ENCODE peak calls at places on chromosome 13, in ten cellular contexts. R is lung, P is neural progenitor cell, N is IMR-90, X is neural crest cell, O is K562, J is SK-N-SH, U is GM06990, A is astrocyte of the spinal cord, W is prostate gland. B is an unnamed sample.

GRCh38 chr13:45595968-45596367 is 19.6 kb downstream of the ERICH6B start:
- DNase-seq in R (no peak), P (peak), N (no peak), X (no peak), O (no peak), J (no peak), U (no peak), A (no peak), W (no peak), B (no peak)

GRCh38 chr13:97810152-97810551 is 143.3 kb upstream of the IPO5 start:
- DNase-seq in R (no peak), P (peak), N (peak), X (no peak), O (no peak), J (peak), U (no peak), A (peak), W (no peak), B (no peak)

GRCh38 chr13:26300140-26300539 is 46.2 kb downstream of the CDK8 start:
- DNase-seq in R (no peak), P (no peak), N (peak), X (no peak), O (peak), J (no peak), U (no peak), A (peak), W (no peak), B (no peak)

GRCh38 chr13:44031555-44031954 is 151.9 kb downstream of the LACC1 start:
- DNase-seq in R (no peak), P (no peak), N (no peak), X (no peak), O (no peak), J (no peak), U (no peak), A (no peak), W (no peak), B (no peak)

GRCh38 chr13:67827992-67828391 is 597.9 kb upstream of the PCDH9 start:
- DNase-seq in R (no peak), P (no peak), N (no peak), X (no peak), O (no peak), J (no peak), U (no peak), A (peak), W (no peak), B (no peak)

GRCh38 chr13:27000686-27001085 is 170.9 kb downstream of the USP12 start:
- DNase-seq in R (no peak), P (no peak), N (no peak), X (no peak), O (no peak), J (no peak), U (no peak), A (no peak), W (no peak), B (no peak)

GRCh38 chr13:113654591-113655357 is 3.2 kb downstream of the ATP4B start:
- DNase-seq in R (no peak), P (no peak), N (no peak), X (no peak), O (no peak), J (no peak), U (no peak), A (no peak), W (no peak), B (no peak)

GRCh38 chr13:110493161-110493593 is 68.3 kb downstream of the RAB20 start:
- DNase-seq in R (no peak), P (no peak), N (no peak), X (no peak), O (no peak), J (no peak), U (no peak), A (no peak), W (no peak), B (no peak)

GRCh38 chr13:63942372-63942771 is 2526.7 kb upstream of the PCDH20 start:
- DNase-seq in R (no peak), P (no peak), N (peak), X (no peak), O (no peak), J (no peak), U (no peak), A (no peak), W (no peak), B (no peak)

GRCh38 chr13:23985846-23986245 is 88.5 kb upstream of the C1QTNF9B start:
- DNase-seq in R (no peak), P (no peak), N (no peak), X (no peak), O (no peak), J (no peak), U (no peak), A (no peak), W (no peak), B (no peak)

GRCh38 chr13:103406967-103407366 is 340.8 kb upstream of the SLC10A2 start:
- DNase-seq in R (no peak), P (no peak), N (no peak), X (no peak), O (no peak), J (no peak), U (no peak), A (no peak), W (no peak), B (no peak)

GRCh38 chr13:99688776-99689175 is 187.5 kb downstream of the TM9SF2 start:
- DNase-seq in R (no peak), P (no peak), N (no peak), X (no peak), O (no peak), J (no peak), U (no peak), A (no peak), W (no peak), B (no peak)

GRCh38 chr13:92097337-92097903 is 699.0 kb downstream of the GPC5 start:
- DNase-seq in R (no peak), P (no peak), N (no peak), X (no peak), O (no peak), J (no peak), U (no peak), A (no peak), W (no peak), B (no peak)

GRCh38 chr13:111216166-111216960 is 101.3 kb downstream of the ARHGEF7 start:
- DNase-seq in R (no peak), P (peak), N (peak), X (no peak), O (peak), J (peak), U (no peak), A (peak), W (no peak), B (peak)

GRCh38 chr13:45781553-45782326 is 69.8 kb downstream of the SIAH3 start:
- DNase-seq in R (no peak), P (no peak), N (no peak), X (no peak), O (no peak), J (peak), U (no peak), A (peak), W (no peak), B (no peak)

GRCh38 chr13:90205911-90206310 is 1141.6 kb upstream of the MIR17HG start:
- DNase-seq in R (no peak), P (no peak), N (no peak), X (no peak), O (no peak), J (no peak), U (no peak), A (no peak), W (no peak), B (no peak)

GRCh38 chr13:42539670-42540069 is 34.3 kb upstream of the TNFSF11 start:
- DNase-seq in R (no peak), P (no peak), N (no peak), X (no peak), O (no peak), J (no peak), U (no peak), A (peak), W (no peak), B (no peak)

GRCh38 chr13:27636624-27637288 is 15.1 kb downstream of the POLR1D start:
- DNase-seq in R (no peak), P (no peak), N (peak), X (no peak), O (no peak), J (no peak), U (no peak), A (peak), W (no peak), B (no peak)

GRCh38 chr13:36297600-36298338 is at the start of gene CCDC169:
- DNase-seq in R (peak), P (peak), N (peak), X (peak), O (peak), J (peak), U (peak), A (peak), W (peak), B (peak)

GRCh38 chr13:78061806-78062205 is 143.2 kb upstream of the EDNRB start:
- DNase-seq in R (no peak), P (no peak), N (no peak), X (no peak), O (no peak), J (no peak), U (no peak), A (no peak), W (no peak), B (no peak)

GRCh38 chr13:66994097-66994496 is 236.0 kb downstream of the PCDH9 start:
- DNase-seq in R (peak), P (peak), N (peak), X (peak), O (peak), J (peak), U (no peak), A (peak), W (no peak), B (peak)

GRCh38 chr13:34506796-34507195 is 435.3 kb upstream of the NBEA start:
- DNase-seq in R (no peak), P (peak), N (no peak), X (no peak), O (no peak), J (no peak), U (no peak), A (no peak), W (no peak), B (no peak)

GRCh38 chr13:89486065-89486464 is 1814.9 kb downstream of the SLITRK5 start:
- DNase-seq in R (no peak), P (no peak), N (no peak), X (no peak), O (no peak), J (peak), U (no peak), A (no peak), W (no peak), B (no peak)

GRCh38 chr13:106990594-106990993 is 422.7 kb upstream of the ARGLU1 start:
- DNase-seq in R (no peak), P (no peak), N (peak), X (no peak), O (no peak), J (no peak), U (no peak), A (no peak), W (no peak), B (no peak)

GRCh38 chr13:114027046-114027760 is 53.3 kb upstream of the C13orf46 start:
- DNase-seq in R (no peak), P (no peak), N (peak), X (no peak), O (no peak), J (no peak), U (no peak), A (peak), W (no peak), B (no peak)

GRCh38 chr13:64556391-64556790 is 2673.7 kb downstream of the PCDH9 start:
- DNase-seq in R (no peak), P (no peak), N (peak), X (no peak), O (no peak), J (no peak), U (no peak), A (peak), W (no peak), B (no peak)

GRCh38 chr13:75550159-75550567 is 572 bp downstream of the UCHL3 start:
- DNase-seq in R (peak), P (peak), N (peak), X (no peak), O (peak), J (peak), U (no peak), A (peak), W (peak), B (peak)

GRCh38 chr13:99740261-99740979 is 231.1 kb downstream of the ZIC5 start:
- DNase-seq in R (no peak), P (no peak), N (no peak), X (no peak), O (no peak), J (peak), U (no peak), A (no peak), W (no peak), B (no peak)

GRCh38 chr13:43005460-43006236 is 13.6 kb upstream of the EPSTI1 start:
- DNase-seq in R (no peak), P (no peak), N (peak), X (no peak), O (no peak), J (no peak), U (no peak), A (peak), W (no peak), B (no peak)

GRCh38 chr13:53782400-53783030 is 753.9 kb downstream of the OLFM4 start:
- DNase-seq in R (no peak), P (peak), N (peak), X (peak), O (peak), J (peak), U (no peak), A (peak), W (peak), B (peak)

GRCh38 chr13:110359840-110360301 is 52.8 kb downstream of the COL4A2 start:
- DNase-seq in R (no peak), P (no peak), N (peak), X (no peak), O (no peak), J (no peak), U (no peak), A (peak), W (no peak), B (no peak)

GRCh38 chr13:110005563-110005962 is 219.2 kb upstream of the IRS2 start:
- DNase-seq in R (no peak), P (no peak), N (no peak), X (no peak), O (no peak), J (no peak), U (no peak), A (no peak), W (no peak), B (no peak)

GRCh38 chr13:111938743-111939142 is 128.2 kb upstream of the SOX1 start:
- DNase-seq in R (no peak), P (no peak), N (no peak), X (no peak), O (no peak), J (no peak), U (no peak), A (no peak), W (no peak), B (no peak)

GRCh38 chr13:51912091-51912490 is 50.3 kb downstream of the CCDC70 start:
- DNase-seq in R (no peak), P (no peak), N (no peak), X (no peak), O (no peak), J (no peak), U (no peak), A (no peak), W (peak), B (no peak)
- TF ChIP-seq CTCF in R (no peak), P (no peak), N (no peak), X (no peak), O (no peak), J (no peak), U (no peak), A (no peak), W (no peak), B (no peak)

DNA sequence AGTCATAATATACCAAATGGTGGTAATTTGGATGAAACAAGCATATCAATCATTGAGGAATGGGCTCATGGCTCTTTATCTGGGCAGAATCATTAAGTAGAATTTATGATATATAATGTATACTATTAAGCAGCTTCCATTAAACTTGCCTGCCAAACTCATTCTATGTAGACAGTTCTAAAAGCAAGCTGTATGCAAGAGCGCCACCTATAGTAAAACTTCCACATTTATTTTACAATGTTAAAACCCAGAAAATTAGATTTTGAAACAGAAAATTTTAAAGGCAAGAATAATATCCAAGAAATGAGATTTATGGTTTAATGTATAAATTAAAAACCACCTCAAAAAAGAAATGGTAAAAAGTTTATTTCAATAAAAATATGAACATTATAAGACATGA is 161.5 kb downstream of the MZT1 start:
- DNase-seq in R (no peak), P (peak), N (peak), X (no peak), O (peak), J (peak), U (no peak), A (peak), W (no peak), B (peak)
- TF ChIP-seq CTCF in R (peak), P (peak), N (peak), X (peak), O (peak), J (peak), U (peak), A (peak), W (no peak), B (no peak)

GRCh38 chr13:101298517-101298916 is 117.8 kb downstream of the NALCN start:
- DNase-seq in R (no peak), P (no peak), N (no peak), X (no peak), O (no peak), J (no peak), U (no peak), A (no peak), W (no peak), B (no peak)
- TF ChIP-seq CTCF in R (no peak), P (no peak), N (no peak), X (no peak), O (no peak), J (no peak), U (no peak), A (no peak), W (no peak), B (no peak)

DNA sequence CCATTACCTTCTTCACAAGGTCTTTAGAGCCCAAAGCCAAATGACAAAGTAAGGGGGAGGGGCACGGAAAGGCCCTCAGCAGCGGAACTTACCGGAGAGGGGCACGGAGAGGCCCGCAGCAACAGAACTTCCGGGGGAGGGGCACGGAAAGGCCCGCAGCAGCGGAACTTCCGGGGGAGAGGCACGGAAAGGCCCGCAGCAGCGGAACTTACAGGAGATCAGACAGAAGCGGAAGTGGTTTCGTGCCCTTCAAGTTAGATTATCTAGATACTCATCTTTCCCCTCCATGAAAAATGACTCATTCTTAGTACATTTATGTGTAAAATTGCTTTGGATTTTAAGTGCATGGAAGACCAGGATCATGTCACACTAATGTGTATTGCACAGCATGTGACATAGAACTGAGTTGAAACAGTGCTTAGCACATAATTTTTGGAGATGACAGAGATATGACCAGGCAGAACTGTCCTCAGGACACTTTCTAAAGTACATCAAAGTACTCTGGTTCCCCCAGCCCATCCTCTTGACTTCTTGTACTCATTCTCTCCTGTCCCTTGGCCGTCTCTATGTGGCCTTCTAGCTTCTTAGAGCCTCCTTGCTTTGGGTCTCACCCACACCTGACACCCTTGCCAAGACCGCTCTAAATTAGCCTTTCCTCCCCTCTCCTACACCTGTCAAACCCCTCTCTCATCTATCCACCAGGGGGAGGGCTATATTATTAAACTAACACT is 25.7 kb upstream of the TPTE2 start:
- DNase-seq in R (peak), P (no peak), N (peak), X (no peak), O (peak), J (peak), U (peak), A (peak), W (no peak), B (peak)
- TF ChIP-seq CTCF in R (no peak), P (no peak), N (no peak), X (no peak), O (no peak), J (no peak), U (no peak), A (no peak), W (no peak), B (peak)

GRCh38 chr13:20702530-20702929 is 969 bp upstream of the IL17D start:
- DNase-seq in R (no peak), P (no peak), N (peak), X (no peak), O (no peak), J (no peak), U (no peak), A (peak), W (no peak), B (no peak)

GRCh38 chr13:20704459-20705069 is 1.1 kb downstream of the IL17D start:
- DNase-seq in R (no peak), P (no peak), N (no peak), X (no peak), O (no peak), J (no peak), U (peak), A (no peak), W (no peak), B (no peak)

GRCh38 chr13:20702945-20703784 is at the start of gene IL17D:
- DNase-seq in R (no peak), P (peak), N (no peak), X (peak), O (peak), J (peak), U (peak), A (peak), W (no peak), B (peak)

GRCh38 chr13:20706661-20707060 is 3.2 kb downstream of the IL17D start:
- DNase-seq in R (no peak), P (no peak), N (no peak), X (no peak), O (no peak), J (no peak), U (no peak), A (no peak), W (no peak), B (no peak)

GRCh38 chr13:20703785-20704458 is 423 bp downstream of the IL17D start:
- DNase-seq in R (peak), P (peak), N (peak), X (peak), O (peak), J (peak), U (peak), A (peak), W (peak), B (peak)
- TF ChIP-seq CTCF in R (peak), P (peak), N (peak), X (peak), O (peak), J (peak), U (peak), A (peak), W (peak), B (peak)

DNA sequence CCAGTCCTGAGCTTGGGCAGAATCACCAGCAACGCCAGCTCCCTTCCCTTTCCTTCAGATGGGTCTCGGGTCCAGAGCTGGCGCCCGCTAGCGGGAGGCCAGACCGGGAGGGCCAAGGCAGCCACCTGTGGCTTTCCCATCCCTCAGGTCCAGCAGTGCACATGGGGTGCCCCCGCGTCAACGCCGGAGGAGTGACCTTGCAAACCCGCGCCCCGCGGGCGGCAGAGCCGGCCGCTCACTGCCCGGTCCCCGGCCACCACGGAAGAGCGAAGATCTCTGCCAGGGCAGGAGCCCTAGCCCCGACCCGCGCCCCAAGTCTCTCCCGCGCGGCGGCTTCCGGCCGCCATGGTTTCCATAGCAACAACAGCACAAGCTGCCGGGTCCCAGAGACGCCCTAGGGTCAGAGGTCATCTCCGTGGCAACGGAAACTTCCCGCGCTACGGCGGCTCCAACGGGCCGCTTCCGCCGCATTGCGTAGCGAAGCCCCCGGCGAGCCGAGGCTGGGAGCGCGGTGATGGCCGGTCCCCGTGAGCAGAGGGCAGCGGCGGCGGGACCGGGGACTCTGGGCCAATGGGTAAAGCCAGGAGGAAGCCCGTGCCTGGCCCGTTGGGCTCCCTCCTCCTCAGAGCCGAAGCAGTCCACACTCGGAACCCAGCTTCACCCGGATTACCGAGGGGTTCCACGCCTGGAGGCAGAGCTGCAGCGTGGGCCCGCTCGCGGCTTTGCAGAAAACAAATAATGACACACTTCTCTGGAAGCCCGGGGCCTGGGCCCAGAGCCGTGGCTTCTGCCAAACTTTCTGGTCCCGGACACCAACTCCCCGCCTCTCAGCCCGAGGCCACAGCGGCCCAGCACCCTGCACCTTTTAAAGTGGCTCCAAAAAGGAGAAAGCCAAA is 7.4 kb downstream of the FGF14 start:
- DNase-seq in R (peak), P (peak), N (peak), X (peak), O (peak), J (peak), U (peak), A (peak), W (peak), B (peak)
- TF ChIP-seq CTCF in R (no peak), P (peak), N (peak), X (peak), O (no peak), J (peak), U (peak), A (peak), W (no peak), B (peak)

GRCh38 chr13:33364192-33364591 is 78.6 kb upstream of the STARD13 start:
- DNase-seq in R (no peak), P (no peak), N (no peak), X (no peak), O (no peak), J (no peak), U (no peak), A (no peak), W (no peak), B (no peak)
- TF ChIP-seq CTCF in R (no peak), P (no peak), N (no peak), X (no peak), O (no peak), J (no peak), U (no peak), A (no peak), W (no peak), B (no peak)

B was measured in GM13976.